ENCODE peak calls at places on chromosome 14, in five cellular contexts. J is body of pancreas, Y is uterus, G is GM12892, Q is prostate gland. U is an unnamed sample.

GRCh38 chr14:50039734-50040400 is 76.5 kb downstream of the VCPKMT start:
- DNase-seq in J (peak; percentile 68), Y (no peak), G (no peak), Q (no peak), U (no peak)

GRCh38 chr14:53663709-53664108 is 292.9 kb downstream of the BMP4 start:
- DNase-seq in J (peak; percentile 9), Y (no peak), G (no peak), Q (no peak), U (no peak)

GRCh38 chr14:61321385-61322010 is at the start of gene PRKCH:
- DNase-seq in J (peak; percentile 86), Y (peak; percentile 63), G (peak; percentile 55), Q (peak; percentile 93), U (no peak)

GRCh38 chr14:36859119-36859518 is 197.5 kb downstream of the PAX9 start:
- DNase-seq in J (no peak), Y (no peak), G (no peak), Q (no peak), U (no peak)

GRCh38 chr14:56131865-56132830 is 13.9 kb downstream of the PELI2 start:
- DNase-seq in J (no peak), Y (no peak), G (no peak), Q (no peak), U (no peak)

GRCh38 chr14:78254911-78255431 is 84.8 kb downstream of the NRXN3 start:
- DNase-seq in J (peak; percentile 4), Y (no peak), G (no peak), Q (no peak), U (no peak)

GRCh38 chr14:71196921-71197320 is 289.7 kb downstream of the PCNX1 start:
- DNase-seq in J (no peak), Y (no peak), G (no peak), Q (no peak), U (no peak)

GRCh38 chr14:47273939-47274338 is 401.5 kb downstream of the MDGA2 start:
- DNase-seq in J (no peak), Y (no peak), G (no peak), Q (no peak), U (no peak)

GRCh38 chr14:60331201-60332045 is 82.4 kb downstream of the PPM1A start:
- DNase-seq in J (peak; percentile 81), Y (peak; percentile 43), G (peak; percentile 39), Q (peak; percentile 26), U (peak; percentile 28)

GRCh38 chr14:24692382-24693352 is 58.7 kb upstream of the GZMB start:
- DNase-seq in J (no peak), Y (no peak), G (no peak), Q (no peak), U (no peak)

GRCh38 chr14:91454580-91454979 is 37.0 kb upstream of the CCDC88C start:
- DNase-seq in J (no peak), Y (no peak), G (no peak), Q (no peak), U (no peak)
- TF ChIP-seq POLR2A in J (no peak), Y (no peak), G (no peak), Q (no peak), U (no peak)

GRCh38 chr14:95699397-95699796 is 13.2 kb downstream of the TCL1B start:
- DNase-seq in J (no peak), Y (no peak), G (no peak), Q (no peak), U (no peak)
- TF ChIP-seq POLR2A in J (no peak), Y (no peak), G (peak; percentile 56), Q (no peak), U (no peak)

GRCh38 chr14:93114068-93114710 is 1.5 kb downstream of the ITPK1 start:
- DNase-seq in J (no peak), Y (no peak), G (no peak), Q (no peak), U (no peak)

GRCh38 chr14:93114713-93115068 is 1.0 kb downstream of the ITPK1 start:
- DNase-seq in J (peak; percentile 33), Y (peak; percentile 37), G (no peak), Q (peak; percentile 34), U (no peak)

GRCh38 chr14:93115069-93115919 is 431 bp downstream of the ITPK1 start:
- DNase-seq in J (peak; percentile 91), Y (peak; percentile 84), G (peak; percentile 79), Q (peak; percentile 81), U (peak; percentile 86)

GRCh38 chr14:93116676-93117200 is 1.0 kb upstream of the ITPK1 start:
- DNase-seq in J (no peak), Y (no peak), G (no peak), Q (no peak), U (no peak)

DNA sequence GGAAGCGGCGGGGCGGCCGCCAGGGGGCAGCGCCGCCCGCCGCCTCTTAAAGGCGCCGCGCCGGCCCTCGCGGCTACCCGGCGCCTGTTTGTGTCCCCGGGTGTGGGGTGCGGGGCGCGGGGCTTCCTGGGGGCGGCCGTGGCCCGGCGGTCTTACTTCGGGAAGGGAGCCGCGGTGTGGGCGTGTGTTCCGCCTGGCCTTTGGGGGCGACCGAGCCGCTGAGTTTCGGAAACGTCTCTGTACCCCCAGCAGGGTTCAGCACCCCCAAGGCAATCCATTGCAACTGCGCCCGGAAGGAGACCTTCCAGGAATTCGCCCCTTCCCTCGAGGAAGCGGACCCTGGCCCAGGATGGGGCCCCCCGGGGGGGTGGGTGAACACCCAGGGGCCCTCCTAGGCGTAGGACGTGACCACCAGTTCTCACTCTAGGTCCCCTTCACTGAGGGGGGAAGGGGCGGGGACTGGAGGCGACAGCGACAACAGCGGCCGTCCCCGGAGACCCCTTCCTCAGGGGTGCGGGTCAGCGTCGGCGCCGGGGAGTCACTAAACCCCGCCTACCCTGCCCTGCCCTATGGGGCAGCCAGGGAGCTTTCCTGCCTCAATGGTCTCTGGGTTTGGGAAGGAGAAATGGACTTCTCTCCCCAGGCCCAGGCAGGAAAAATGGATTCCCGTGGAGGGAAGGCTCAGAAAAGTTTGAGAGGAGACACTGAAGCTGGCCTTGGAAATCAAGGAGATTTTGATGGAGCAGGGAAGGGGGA is at the start of gene ITPK1:
- DNase-seq in J (peak; percentile 51), Y (peak; percentile 49), G (peak; percentile 74), Q (peak; percentile 23), U (peak; percentile 61)
- TF ChIP-seq POLR2A in J (peak; percentile 25), Y (no peak), G (no peak), Q (no peak), U (no peak)

GRCh38 chr14:76163668-76164363 is 12.1 kb downstream of the GPATCH2L start:
- DNase-seq in J (no peak), Y (no peak), G (no peak), Q (no peak), U (no peak)
- TF ChIP-seq POLR2A in J (no peak), Y (no peak), G (no peak), Q (no peak), U (no peak)

GRCh38 chr14:66422019-66422946 is 63.9 kb upstream of the CCDC196 start:
- DNase-seq in J (no peak), Y (no peak), G (no peak), Q (no peak), U (no peak)
- TF ChIP-seq POLR2A in J (no peak), Y (no peak), G (no peak), Q (no peak), U (no peak)

DNA sequence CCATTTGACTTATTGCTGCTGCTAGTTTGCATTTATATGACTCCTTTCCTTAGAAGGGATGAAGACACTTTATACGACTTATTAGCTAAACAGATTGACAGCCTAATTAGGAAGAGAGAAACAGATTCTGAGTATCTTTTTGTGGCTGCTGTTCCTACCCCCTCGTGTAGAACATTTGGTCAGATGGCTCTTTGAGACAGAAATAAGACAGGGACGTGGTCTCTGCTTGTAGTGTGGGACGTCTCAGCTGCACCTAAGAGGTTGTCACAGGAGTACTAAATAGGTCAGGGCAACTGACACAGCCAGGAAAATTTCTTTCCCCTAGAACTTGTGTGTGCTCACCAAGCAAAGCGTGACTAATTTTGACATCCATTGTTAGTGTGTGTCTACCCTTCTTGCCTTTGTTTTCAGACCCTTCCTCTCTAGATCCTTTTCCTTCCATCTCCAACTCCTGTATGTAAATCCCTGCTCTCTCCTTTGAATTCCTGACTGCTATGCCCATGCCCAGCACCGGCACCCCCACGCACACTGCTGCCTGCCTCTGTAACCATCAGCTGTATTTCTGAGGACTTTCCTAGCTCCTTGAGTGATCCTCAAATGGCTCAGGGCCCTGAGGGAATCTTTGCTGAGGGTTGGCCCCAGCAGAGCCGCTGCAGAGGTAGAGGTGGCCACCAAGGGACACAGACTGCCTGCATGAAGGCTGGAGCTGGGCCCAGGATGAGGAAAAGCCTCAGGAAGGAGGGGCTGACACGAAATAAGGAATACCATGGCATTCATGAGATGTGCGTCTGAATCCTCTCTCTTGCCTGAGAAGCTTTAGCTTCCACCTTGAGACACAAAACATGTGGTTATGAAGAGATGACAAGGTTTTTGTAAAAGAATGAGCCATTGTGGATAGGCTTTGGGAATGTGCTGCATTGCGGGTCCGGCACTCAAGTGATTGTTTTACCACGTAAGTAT is 83.0 kb downstream of the DAD1 start:
- DNase-seq in J (no peak), Y (no peak), G (no peak), Q (no peak), U (no peak)
- TF ChIP-seq POLR2A in J (no peak), Y (no peak), G (no peak), Q (no peak), U (no peak)

U was measured in H54.